ENCODE peak calls at places on chromosomes 11 and 22, in four cellular contexts. One of them, this sample, is unnamed.

GRCh38 chr11:34447044-34447443 is 8.3 kb downstream of the CAT start:
- DNase-seq in GM06990: no peak
- DNase-seq in BE2C: no peak
- DNase-seq in ovary: no peak
- DNase-seq in this sample: no peak

GRCh38 chr11:92136792-92137191 is 87.8 kb upstream of the FAT3 start:
- DNase-seq in BE2C: peak
- DNase-seq in ovary: no peak
- DNase-seq in GM06990: no peak
- DNase-seq in this sample: no peak

GRCh38 chr11:32713496-32713895 is 81.0 kb downstream of the CCDC73 start:
- DNase-seq in BE2C: no peak
- DNase-seq in ovary: no peak
- DNase-seq in GM06990: no peak
- DNase-seq in this sample: no peak

GRCh38 chr11:12640355-12640754 is 33.9 kb upstream of the TEAD1 start:
- DNase-seq in GM06990: no peak
- DNase-seq in ovary: no peak
- DNase-seq in BE2C: no peak
- DNase-seq in this sample: no peak

GRCh38 chr11:86134580-86135318 is 65.9 kb upstream of the PICALM start:
- DNase-seq in ovary: no peak
- DNase-seq in GM06990: no peak
- DNase-seq in BE2C: no peak
- DNase-seq in this sample: no peak

GRCh38 chr22:44391481-44392445 is 79.0 kb upstream of the SHISAL1 start:
- DNase-seq in GM06990: no peak
- DNase-seq in BE2C: peak
- DNase-seq in ovary: peak
- DNase-seq in this sample: no peak

GRCh38 chr22:23233746-23234408 is 53.6 kb downstream of the BCR start:
- DNase-seq in BE2C: peak
- DNase-seq in GM06990: no peak
- DNase-seq in ovary: no peak
- DNase-seq in this sample: no peak

GRCh38 chr11:95145430-95146063 is 55.9 kb downstream of the ENDOD1 start:
- DNase-seq in BE2C: no peak
- DNase-seq in ovary: no peak
- DNase-seq in GM06990: no peak
- DNase-seq in this sample: no peak

GRCh38 chr11:73467505-73467904 is 91.3 kb downstream of the RELT start:
- DNase-seq in GM06990: no peak
- DNase-seq in ovary: no peak
- DNase-seq in BE2C: no peak
- DNase-seq in this sample: no peak

GRCh38 chr11:73464347-73464746 is 88.1 kb downstream of the RELT start:
- DNase-seq in ovary: no peak
- DNase-seq in BE2C: no peak
- DNase-seq in GM06990: no peak
- DNase-seq in this sample: no peak

GRCh38 chr11:73468590-73469161 is 92.5 kb downstream of the RELT start:
- DNase-seq in BE2C: no peak
- DNase-seq in GM06990: no peak
- DNase-seq in ovary: no peak
- DNase-seq in this sample: no peak

GRCh38 chr11:73465019-73465675 is 88.9 kb downstream of the RELT start:
- DNase-seq in GM06990: no peak
- DNase-seq in BE2C: no peak
- DNase-seq in ovary: no peak
- DNase-seq in this sample: no peak

DNA sequence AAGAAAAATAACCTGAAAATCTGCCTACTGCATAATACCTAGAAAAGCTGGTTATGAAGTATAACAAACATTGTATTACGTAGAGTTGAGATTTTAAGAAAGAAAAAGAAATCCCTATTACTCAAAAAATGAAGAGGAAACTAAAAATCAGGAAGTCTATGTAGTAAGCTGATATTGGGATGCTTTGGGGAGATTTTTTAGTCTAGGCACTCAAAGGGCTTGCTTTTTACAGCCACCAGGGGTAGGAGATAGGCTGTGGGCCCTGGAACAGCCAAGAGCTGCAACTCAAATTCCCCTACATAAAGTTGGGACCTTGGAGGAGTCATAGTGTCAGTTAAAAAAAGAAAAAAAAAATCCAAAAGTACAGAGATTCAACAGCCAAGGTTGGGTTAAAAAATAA is 90.4 kb downstream of the RELT start:
- DNase-seq in BE2C: no peak
- DNase-seq in ovary: no peak
- DNase-seq in GM06990: no peak
- DNase-seq in this sample: no peak
- TF ChIP-seq CTCF in BE2C: peak
- TF ChIP-seq CTCF in ovary: no peak
- TF ChIP-seq CTCF in GM06990: no peak
- TF ChIP-seq CTCF in this sample: no peak

GRCh38 chr11:72718101-72718501 is 34.1 kb downstream of the ARAP1 start:
- DNase-seq in GM06990: no peak
- DNase-seq in BE2C: no peak
- DNase-seq in ovary: no peak
- DNase-seq in this sample: no peak

GRCh38 chr11:72719144-72719543 is 33.1 kb downstream of the ARAP1 start:
- DNase-seq in BE2C: no peak
- DNase-seq in GM06990: no peak
- DNase-seq in ovary: no peak
- DNase-seq in this sample: peak

GRCh38 chr11:72720047-72720446 is 32.2 kb downstream of the ARAP1 start:
- DNase-seq in ovary: no peak
- DNase-seq in BE2C: no peak
- DNase-seq in GM06990: no peak
- DNase-seq in this sample: no peak

GRCh38 chr11:72720806-72721205 is 31.4 kb downstream of the ARAP1 start:
- DNase-seq in ovary: no peak
- DNase-seq in GM06990: no peak
- DNase-seq in BE2C: no peak
- DNase-seq in this sample: no peak

GRCh38 chr11:72719551-72719950 is 32.7 kb downstream of the ARAP1 start:
- DNase-seq in ovary: no peak
- DNase-seq in BE2C: no peak
- DNase-seq in GM06990: no peak
- DNase-seq in this sample: peak
- H3K4me3 ChIP-seq in ovary: no peak
- H3K4me3 ChIP-seq in BE2C: no peak
- H3K4me3 ChIP-seq in GM06990: peak
- H3K4me3 ChIP-seq in this sample: peak

GRCh38 chr22:30298005-30298701 is 8.8 kb upstream of the CASTOR1 start:
- DNase-seq in ovary: no peak
- DNase-seq in BE2C: peak
- DNase-seq in GM06990: no peak
- DNase-seq in this sample: no peak
- TF ChIP-seq CTCF in ovary: no peak
- TF ChIP-seq CTCF in BE2C: peak
- TF ChIP-seq CTCF in GM06990: no peak
- TF ChIP-seq CTCF in this sample: no peak

DNA sequence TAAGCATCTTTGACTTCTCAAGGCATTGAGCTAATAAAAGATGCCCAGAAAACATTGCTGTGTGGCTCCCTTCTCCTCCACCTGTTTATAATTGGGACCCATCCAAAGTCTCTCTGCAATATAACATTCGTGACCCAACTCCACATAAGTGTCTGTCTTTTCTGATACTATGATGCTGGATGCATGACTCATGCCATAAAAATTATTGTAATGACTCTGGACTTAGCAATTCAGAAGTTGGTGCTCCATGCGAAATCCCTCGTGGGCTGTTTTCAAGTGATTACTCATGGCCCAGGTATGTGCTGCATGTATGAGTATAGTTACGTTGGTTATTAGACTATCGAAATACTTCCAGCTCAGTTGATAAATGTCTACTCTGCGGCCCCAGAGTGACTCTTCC is 11.7 kb downstream of the FJX1 start:
- DNase-seq in ovary: no peak
- DNase-seq in GM06990: no peak
- DNase-seq in BE2C: no peak
- DNase-seq in this sample: no peak
- H3K4me3 ChIP-seq in ovary: no peak
- H3K4me3 ChIP-seq in GM06990: no peak
- H3K4me3 ChIP-seq in BE2C: no peak
- H3K4me3 ChIP-seq in this sample: no peak

DNA sequence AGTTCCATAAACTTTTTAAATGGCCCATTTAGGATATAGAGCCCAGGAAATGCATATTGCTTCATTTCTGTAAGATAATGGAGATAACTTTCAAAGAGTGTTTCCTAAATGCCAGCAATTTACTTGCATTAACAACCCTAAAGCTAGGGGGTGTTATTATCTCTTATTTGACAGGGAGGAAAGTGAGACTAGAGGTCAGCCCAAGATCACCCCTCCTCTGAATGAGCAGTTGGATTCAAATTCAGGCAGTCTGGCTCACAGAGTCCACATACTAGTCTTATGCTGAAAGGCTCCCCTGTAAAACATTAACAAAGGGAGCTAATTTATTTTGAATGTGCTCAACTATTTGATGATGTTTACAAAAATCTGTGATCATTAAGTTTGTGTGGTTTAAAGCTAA is 49.9 kb upstream of the TRIM77 start:
- DNase-seq in ovary: no peak
- DNase-seq in GM06990: no peak
- DNase-seq in BE2C: no peak
- DNase-seq in this sample: no peak
- TF ChIP-seq CTCF in ovary: no peak
- TF ChIP-seq CTCF in GM06990: no peak
- TF ChIP-seq CTCF in BE2C: no peak
- TF ChIP-seq CTCF in this sample: no peak

DNA sequence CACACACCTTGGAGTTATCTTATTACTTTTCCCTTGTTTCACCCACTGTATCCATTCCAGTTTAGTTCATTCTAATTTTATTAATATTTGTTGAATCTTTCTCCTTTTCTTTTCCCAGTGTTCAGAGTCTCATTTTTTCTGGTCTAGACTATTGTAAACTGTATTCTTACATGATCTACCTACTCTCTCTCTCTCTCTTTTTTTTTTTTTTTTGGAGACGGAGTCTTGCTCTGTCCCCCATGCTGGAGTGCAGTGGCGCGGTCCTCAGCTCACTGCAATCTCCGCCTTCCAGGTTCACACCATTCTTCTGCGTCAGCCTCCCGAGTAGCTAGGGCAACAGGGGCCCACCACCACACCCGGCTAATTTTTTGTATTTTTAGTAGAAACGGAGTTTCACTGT is 2.1 kb downstream of the ANKRD42 start:
- DNase-seq in GM06990: no peak
- DNase-seq in BE2C: no peak
- DNase-seq in ovary: no peak
- DNase-seq in this sample: no peak
- H3K4me3 ChIP-seq in GM06990: no peak
- H3K4me3 ChIP-seq in BE2C: no peak
- H3K4me3 ChIP-seq in ovary: no peak
- H3K4me3 ChIP-seq in this sample: no peak

GRCh38 chr22:38030311-38031133 is 26.7 kb upstream of the PICK1 start:
- DNase-seq in GM06990: no peak
- DNase-seq in ovary: no peak
- DNase-seq in BE2C: no peak
- DNase-seq in this sample: no peak
- TF ChIP-seq CTCF in GM06990: no peak
- TF ChIP-seq CTCF in ovary: no peak
- TF ChIP-seq CTCF in BE2C: no peak
- TF ChIP-seq CTCF in this sample: no peak

This sample was measured in GM12865.